ENCODE peak calls at places on chromosome 11, in nine cellular contexts. U is fibroblast of pulmonary artery, I is Peyer's patch, Y is A549, S is cardiac fibroblast, D is IMR-90, H is fibroblast of lung, F is epithelial cell of esophagus, K is spleen. L is an unnamed sample.

GRCh38 chr11:5300246-5300645 is 1.5 kb downstream of the OR51B4 start:
- DNase-seq in U (peak; percentile 12), I (no peak), Y (no peak), S (peak; percentile 29), D (peak; percentile 31), H (no peak), F (no peak), K (no peak), L (no peak)

GRCh38 chr11:477042-477715 is 27.1 kb downstream of the PTDSS2 start:
- DNase-seq in U (no peak), I (no peak), Y (no peak), S (no peak), D (no peak), H (no peak), F (no peak), K (no peak), L (no peak)

GRCh38 chr11:13674799-13675509 is 6.5 kb downstream of the FAR1 start:
- DNase-seq in U (peak; percentile 42), I (no peak), Y (no peak), S (no peak), D (no peak), H (peak; percentile 53), F (no peak), K (no peak), L (no peak)

GRCh38 chr11:112786886-112787530 is 174.2 kb upstream of the NCAM1 start:
- DNase-seq in U (no peak), I (no peak), Y (no peak), S (no peak), D (no peak), H (no peak), F (no peak), K (no peak), L (no peak)

GRCh38 chr11:100573911-100574513 is 113.1 kb upstream of the ARHGAP42 start:
- DNase-seq in U (no peak), I (no peak), Y (no peak), S (no peak), D (no peak), H (no peak), F (no peak), K (no peak), L (no peak)

GRCh38 chr11:117220568-117220967 is 11.3 kb downstream of the PCSK7 start:
- DNase-seq in U (peak; percentile 45), I (no peak), Y (no peak), S (peak; percentile 79), D (no peak), H (no peak), F (no peak), K (no peak), L (no peak)

GRCh38 chr11:113690619-113691569 is 15.2 kb downstream of the TMPRSS5 start:
- DNase-seq in U (peak; percentile 50), I (no peak), Y (peak; percentile 84), S (peak; percentile 69), D (peak; percentile 32), H (peak; percentile 44), F (peak; percentile 89), K (no peak), L (peak; percentile 89)

GRCh38 chr11:123640677-123641494 is 13.5 kb downstream of the SCN3B start:
- DNase-seq in U (peak; percentile 45), I (no peak), Y (peak; percentile 35), S (peak; percentile 51), D (peak; percentile 17), H (peak; percentile 29), F (peak; percentile 49), K (no peak), L (peak; percentile 54)

GRCh38 chr11:35038211-35038930 is 100.6 kb upstream of the CD44 start:
- DNase-seq in U (no peak), I (no peak), Y (no peak), S (no peak), D (no peak), H (no peak), F (no peak), K (no peak), L (no peak)

GRCh38 chr11:7592706-7593105 is 78.9 kb downstream of the PPFIBP2 start:
- DNase-seq in U (peak; percentile 83), I (no peak), Y (no peak), S (peak; percentile 94), D (peak; percentile 37), H (peak; percentile 59), F (peak; percentile 90), K (no peak), L (peak; percentile 95)

GRCh38 chr11:130420478-130421198 is 7.8 kb downstream of the ADAMTS8 start:
- DNase-seq in U (peak; percentile 51), I (no peak), Y (no peak), S (peak; percentile 66), D (peak; percentile 82), H (peak; percentile 82), F (no peak), K (peak; percentile 40), L (peak; percentile 46)

GRCh38 chr11:75593337-75593915 is 31.4 kb downstream of the SERPINH1 start:
- DNase-seq in U (peak; percentile 48), I (no peak), Y (no peak), S (peak; percentile 34), D (no peak), H (no peak), F (no peak), K (no peak), L (no peak)

GRCh38 chr11:61331636-61332035 is 1.3 kb downstream of the DDB1 start:
- DNase-seq in U (no peak), I (no peak), Y (no peak), S (no peak), D (no peak), H (no peak), F (no peak), K (no peak), L (no peak)

GRCh38 chr11:61333638-61334433 is 808 bp downstream of the TKFC start:
- DNase-seq in U (no peak), I (no peak), Y (no peak), S (no peak), D (no peak), H (no peak), F (no peak), K (no peak), L (no peak)

GRCh38 chr11:61334434-61335354 is 1.7 kb downstream of the TKFC start:
- DNase-seq in U (peak; percentile 36), I (no peak), Y (no peak), S (peak; percentile 46), D (peak; percentile 57), H (peak; percentile 46), F (peak; percentile 82), K (no peak), L (peak; percentile 65)

GRCh38 chr11:61332266-61332822 is 561 bp downstream of the DDB1 start:
- DNase-seq in U (peak; percentile 24), I (no peak), Y (no peak), S (peak; percentile 27), D (peak; percentile 36), H (peak; percentile 38), F (peak; percentile 35), K (no peak), L (peak; percentile 28)

GRCh38 chr11:61332823-61333637 is at the start of the genes DDB1 and TKFC:
- DNase-seq in U (peak; percentile 90), I (peak; percentile 95), Y (peak; percentile 94), S (peak; percentile 92), D (peak; percentile 87), H (peak; percentile 91), F (peak; percentile 94), K (peak; percentile 100), L (peak; percentile 94)
- TF ChIP-seq CTCF in U (no peak), I (no peak), Y (no peak), S (no peak), D (no peak), H (no peak), F (no peak), K (no peak), L (no peak)

GRCh38 chr11:28105869-28106268 is 2.1 kb downstream of the KIF18A start:
- DNase-seq in U (no peak), I (no peak), Y (peak; percentile 52), S (no peak), D (no peak), H (no peak), F (no peak), K (no peak), L (peak; percentile 20)

GRCh38 chr11:28108909-28109308 is 721 bp downstream of the METTL15 start:
- DNase-seq in U (no peak), I (no peak), Y (no peak), S (no peak), D (no peak), H (no peak), F (no peak), K (no peak), L (peak; percentile 2)

GRCh38 chr11:28106351-28107043 is 1.5 kb downstream of the KIF18A start:
- DNase-seq in U (no peak), I (no peak), Y (no peak), S (no peak), D (no peak), H (no peak), F (no peak), K (peak; percentile 59), L (peak; percentile 5)

GRCh38 chr11:28107331-28107725 is 628 bp downstream of the KIF18A start:
- DNase-seq in U (no peak), I (no peak), Y (no peak), S (no peak), D (peak; percentile 37), H (no peak), F (peak; percentile 24), K (no peak), L (no peak)

DNA sequence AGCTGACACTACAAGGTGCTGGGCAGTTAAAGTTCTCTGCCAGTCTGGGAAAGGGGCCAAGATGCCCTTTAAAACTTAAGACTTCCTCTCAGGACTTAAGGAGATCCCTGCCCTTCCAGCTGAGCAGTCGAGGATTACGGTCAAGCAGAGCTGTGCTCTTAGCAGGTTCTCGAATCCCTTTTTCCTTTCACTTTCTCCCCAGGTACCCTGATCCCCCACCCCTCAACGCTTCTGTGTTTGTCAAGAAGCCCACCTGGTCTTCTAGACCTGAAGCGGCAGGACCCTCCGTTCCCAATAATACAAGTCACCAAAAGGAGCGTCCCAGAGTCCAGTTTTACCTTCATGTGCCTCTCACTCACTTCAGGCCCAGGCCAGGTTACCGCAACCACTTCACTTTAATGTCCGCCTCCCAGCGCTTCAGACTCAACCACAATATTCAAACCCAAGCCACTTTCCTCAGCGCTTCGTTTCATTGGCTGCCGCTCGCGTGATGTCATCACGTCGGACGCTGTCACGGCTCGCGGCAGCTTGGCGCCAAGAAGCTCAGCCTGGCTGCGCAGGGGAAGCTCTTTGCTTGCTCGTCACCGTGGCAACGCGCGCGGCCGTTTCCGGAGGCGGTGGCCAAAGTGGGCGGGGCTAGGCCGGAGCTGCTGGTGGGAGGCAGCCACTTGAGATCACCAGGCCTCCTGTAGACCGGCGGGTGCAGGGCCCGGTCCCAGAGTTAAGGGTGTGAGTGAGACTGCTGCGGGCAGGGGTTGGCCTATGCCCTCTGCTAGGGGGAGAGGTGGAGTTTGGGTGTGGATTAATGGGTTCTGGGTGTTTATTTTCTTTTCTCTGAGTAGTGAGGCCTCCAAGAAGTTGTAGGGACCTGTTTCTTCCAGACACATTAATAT is at the start of the genes KIF18A and METTL15:
- DNase-seq in U (peak; percentile 100), I (peak; percentile 99), Y (peak; percentile 100), S (peak; percentile 100), D (peak; percentile 99), H (peak; percentile 99), F (peak; percentile 99), K (peak; percentile 100), L (peak; percentile 98)
- TF ChIP-seq CTCF in U (no peak), I (no peak), Y (no peak), S (peak; percentile 2), D (no peak), H (no peak), F (no peak), K (no peak), L (no peak)

GRCh38 chr11:61429691-61430582 is at the start of the genes CPSF7 and SDHAF2:
- DNase-seq in U (peak; percentile 95), I (peak; percentile 96), Y (peak; percentile 97), S (peak; percentile 96), D (peak; percentile 92), H (peak; percentile 94), F (peak; percentile 98), K (peak; percentile 100), L (peak; percentile 93)
- TF ChIP-seq CTCF in U (no peak), I (no peak), Y (no peak), S (no peak), D (no peak), H (no peak), F (no peak), K (no peak), L (no peak)

GRCh38 chr11:62392944-62393628 is 25.7 kb upstream of the SCGB1A1 start:
- DNase-seq in U (no peak), I (no peak), Y (peak; percentile 82), S (no peak), D (no peak), H (no peak), F (peak; percentile 53), K (no peak), L (peak; percentile 44)
- TF ChIP-seq CTCF in U (no peak), I (peak; percentile 33), Y (peak; percentile 52), S (peak; percentile 12), D (no peak), H (no peak), F (peak; percentile 36), K (no peak), L (peak; percentile 25)